ENCODE peak calls at places on chromosomes 6 and 20, in five cellular contexts. L is fibroblast of lung; B is H9; O is IMR-90; C is CD8-positive, alpha-beta T cell. X is an unnamed sample.

GRCh38 chr6:24985313-24985712 is 49.6 kb upstream of the RIPOR2 start:
- DNase-seq in B (peak), O (no peak), C (no peak), L (no peak), X (no peak)

GRCh38 chr6:52022675-52023074 is 64.7 kb downstream of the PKHD1 start:
- DNase-seq in C (no peak), B (no peak), O (no peak), L (no peak), X (no peak)

GRCh38 chr6:2178125-2178524 is 67.3 kb downstream of the GMDS start:
- DNase-seq in O (no peak), B (no peak), C (no peak), L (no peak), X (no peak)

GRCh38 chr6:35218021-35218420 is 4.3 kb downstream of the SCUBE3 start:
- DNase-seq in O (peak), L (peak), B (no peak), C (no peak), X (no peak)

GRCh38 chr6:168208436-168208835 is 111.1 kb downstream of the DACT2 start:
- DNase-seq in B (no peak), O (no peak), C (no peak), L (no peak), X (no peak)

GRCh38 chr20:53423587-53424146 is 170.0 kb downstream of the ZNF217 start:
- DNase-seq in B (no peak), C (no peak), L (no peak), O (no peak), X (no peak)

GRCh38 chr6:32152414-32153251 is 894 bp upstream of the PRRT1 start:
- DNase-seq in L (peak), C (no peak), B (no peak), O (peak), X (no peak)

GRCh38 chr6:116528800-116529199 is 16.7 kb downstream of the TRAPPC3L start:
- DNase-seq in L (peak), B (no peak), C (no peak), O (peak), X (no peak)

GRCh38 chr20:2005831-2006426 is 12.1 kb upstream of the PDYN start:
- DNase-seq in C (peak), O (peak), L (peak), B (peak), X (no peak)

GRCh38 chr20:21100590-21101452 is 5.3 kb downstream of the LINC00237 start:
- DNase-seq in C (no peak), L (no peak), B (peak), O (peak), X (no peak)

GRCh38 chr6:75532521-75532920 is 38.9 kb upstream of the FILIP1 start:
- DNase-seq in O (peak), B (no peak), C (no peak), L (peak), X (no peak)

DNA sequence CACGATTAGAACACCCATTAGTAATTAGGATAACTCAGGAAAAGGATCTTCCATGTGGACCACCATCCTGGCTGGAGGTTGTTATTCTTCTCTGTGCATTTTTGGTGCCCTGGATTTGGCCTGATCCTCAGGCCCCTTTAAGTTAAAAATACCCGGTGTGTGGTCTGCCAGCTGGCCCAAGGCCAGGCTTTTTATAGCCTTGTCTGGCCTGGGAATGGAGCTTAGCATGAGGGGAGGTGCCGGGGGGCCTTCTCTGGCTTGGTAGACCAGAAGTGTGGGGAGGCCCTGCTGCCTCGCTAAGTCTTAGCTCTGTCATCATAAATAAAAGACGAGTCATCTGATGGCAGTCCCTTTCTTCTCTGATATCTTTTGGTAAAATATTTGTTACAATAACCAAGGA is 71.4 kb downstream of the ARID1B start:
- DNase-seq in C (no peak), B (no peak), O (no peak), L (peak), X (peak)
- H3K27ac ChIP-seq in C (no peak), B (no peak), O (no peak), L (no peak), X (peak)

DNA sequence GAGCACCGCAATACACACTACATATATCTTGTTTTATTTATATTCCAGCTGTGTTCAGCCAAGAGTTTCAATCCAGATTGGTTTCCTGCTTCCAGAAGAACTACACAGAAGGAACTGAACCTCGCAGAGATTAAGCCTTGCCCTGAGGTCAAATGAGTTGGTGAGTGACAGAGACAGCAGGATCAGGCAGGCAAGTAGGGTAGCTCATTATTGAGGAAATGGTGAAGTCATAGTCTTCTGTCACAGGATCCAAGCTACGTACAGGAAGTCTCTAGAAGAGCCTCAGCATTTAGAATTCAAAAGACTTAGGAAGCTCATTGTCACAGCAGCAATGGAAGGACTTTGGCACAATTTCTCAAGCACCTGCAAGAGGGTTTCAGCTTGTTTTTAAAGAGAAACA is 109.8 kb upstream of the HEY2 start:
- DNase-seq in L (no peak), O (no peak), C (no peak), B (no peak), X (no peak)
- TF ChIP-seq CTCF in L (no peak), O (no peak), C (no peak), B (no peak), X (no peak)

GRCh38 chr6:159691133-159691962 is 1.7 kb downstream of the SOD2 start:
- DNase-seq in L (peak), C (no peak), O (peak), B (no peak), X (peak)
- H3K27ac ChIP-seq in L (peak), C (peak), O (peak), B (no peak), X (peak)

GRCh38 chr6:68229566-68229965 is 405.5 kb upstream of the ADGRB3 start:
- DNase-seq in O (no peak), L (peak), B (no peak), C (no peak), X (no peak)

GRCh38 chr6:68225729-68226128 is 409.4 kb upstream of the ADGRB3 start:
- DNase-seq in B (no peak), O (no peak), L (no peak), C (no peak), X (no peak)

DNA sequence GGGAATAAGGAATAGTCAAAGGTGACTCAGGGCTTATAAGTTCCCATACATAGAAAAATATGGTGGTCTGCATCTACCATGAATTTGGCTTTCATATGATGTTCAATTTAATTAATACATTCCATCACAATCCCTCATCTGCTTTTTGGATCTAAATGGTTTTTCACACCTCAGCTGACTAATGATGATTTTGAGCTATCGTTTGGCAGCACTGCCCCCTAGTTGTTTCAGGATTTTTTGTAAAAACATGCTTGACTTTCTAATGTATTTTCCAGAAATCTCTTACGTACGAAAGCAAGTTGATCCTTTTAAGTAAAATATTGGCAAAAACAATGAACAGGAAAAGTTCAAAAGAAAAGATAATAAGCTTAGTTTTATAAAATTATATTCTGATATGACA is 408.6 kb upstream of the ADGRB3 start:
- DNase-seq in C (no peak), L (no peak), B (no peak), O (no peak), X (no peak)
- TF ChIP-seq CTCF in C (no peak), L (peak), B (peak), O (no peak), X (no peak)

GRCh38 chr20:35881676-35882075 is 72.6 kb downstream of the SCAND1 start:
- DNase-seq in L (no peak), B (no peak), O (no peak), C (no peak), X (no peak)
- H3K27ac ChIP-seq in L (no peak), B (no peak), O (no peak), C (no peak), X (no peak)

GRCh38 chr6:46186583-46186982 is 15.8 kb upstream of the ENPP5 start:
- DNase-seq in C (no peak), O (no peak), L (peak), B (no peak), X (no peak)

GRCh38 chr6:46189726-46190125 is 18.9 kb upstream of the ENPP5 start:
- DNase-seq in C (no peak), O (no peak), L (no peak), B (no peak), X (no peak)

DNA sequence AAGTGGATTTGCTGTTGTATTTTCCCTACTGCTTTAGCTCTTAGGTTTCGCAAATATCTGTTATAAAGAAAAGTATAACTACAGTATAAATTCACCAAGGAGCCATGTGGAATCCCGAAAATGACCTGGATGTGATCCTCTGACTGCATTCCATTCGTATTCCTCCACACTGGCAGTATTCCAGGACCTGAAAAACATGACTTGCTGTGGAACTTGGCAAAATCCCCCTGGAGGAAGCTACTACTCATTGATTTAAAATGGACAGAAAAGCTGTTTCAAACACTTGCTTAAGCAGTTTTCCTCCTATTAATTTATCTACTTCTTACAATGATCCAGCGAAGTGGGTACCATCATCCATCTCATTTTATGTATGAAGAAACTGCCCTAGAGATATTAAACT is 13.3 kb upstream of the ENPP5 start:
- DNase-seq in O (peak), B (no peak), L (peak), C (no peak), X (no peak)
- TF ChIP-seq CTCF in O (no peak), B (no peak), L (no peak), C (no peak), X (no peak)

GRCh38 chr20:49908258-49908565 is 7.1 kb downstream of the SPATA2 start:
- DNase-seq in B (no peak), C (no peak), O (no peak), L (no peak), X (no peak)

GRCh38 chr20:49913399-49914047 is 1.8 kb downstream of the SPATA2 start:
- DNase-seq in L (peak), O (peak), C (no peak), B (no peak), X (no peak)

GRCh38 chr20:49909499-49910339 is 5.6 kb downstream of the SPATA2 start:
- DNase-seq in B (no peak), O (no peak), L (no peak), C (no peak), X (no peak)

GRCh38 chr20:49907405-49908257 is 7.7 kb downstream of the SPATA2 start:
- DNase-seq in O (no peak), C (no peak), B (no peak), L (no peak), X (no peak)

GRCh38 chr20:49910340-49910706 is 5.0 kb downstream of the SPATA2 start:
- DNase-seq in B (no peak), C (no peak), L (no peak), O (no peak), X (no peak)
- H3K27ac ChIP-seq in B (no peak), C (no peak), L (no peak), O (no peak), X (no peak)

GRCh38 chr6:13229205-13230085 is 98.9 kb downstream of the TBC1D7 start:
- DNase-seq in C (peak), O (no peak), L (no peak), B (peak), X (no peak)
- TF ChIP-seq CTCF in C (no peak), O (no peak), L (no peak), B (peak), X (no peak)

DNA sequence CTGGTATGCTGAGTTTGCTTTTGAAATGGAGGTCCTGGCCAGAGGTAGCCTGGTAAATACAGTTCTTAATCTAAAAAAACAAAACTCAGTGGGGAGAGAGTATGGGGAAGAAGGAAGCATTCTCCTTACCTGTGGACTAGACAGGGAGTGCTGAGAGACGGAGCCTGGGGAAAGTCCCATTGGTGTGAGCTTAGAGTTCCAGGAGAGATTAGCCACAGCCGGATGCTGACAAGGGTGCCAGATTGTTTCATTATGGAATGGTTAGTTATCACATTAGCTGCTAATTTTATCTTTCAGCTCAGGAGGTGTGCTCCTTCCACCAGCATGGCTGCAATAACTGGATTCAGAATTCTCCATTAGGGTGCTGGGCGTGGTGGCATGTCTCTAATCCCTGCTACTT is 75.9 kb downstream of the RREB1 start:
- DNase-seq in B (no peak), L (no peak), O (no peak), C (no peak), X (no peak)
- H3K27ac ChIP-seq in B (no peak), L (no peak), O (no peak), C (no peak), X (no peak)

DNA sequence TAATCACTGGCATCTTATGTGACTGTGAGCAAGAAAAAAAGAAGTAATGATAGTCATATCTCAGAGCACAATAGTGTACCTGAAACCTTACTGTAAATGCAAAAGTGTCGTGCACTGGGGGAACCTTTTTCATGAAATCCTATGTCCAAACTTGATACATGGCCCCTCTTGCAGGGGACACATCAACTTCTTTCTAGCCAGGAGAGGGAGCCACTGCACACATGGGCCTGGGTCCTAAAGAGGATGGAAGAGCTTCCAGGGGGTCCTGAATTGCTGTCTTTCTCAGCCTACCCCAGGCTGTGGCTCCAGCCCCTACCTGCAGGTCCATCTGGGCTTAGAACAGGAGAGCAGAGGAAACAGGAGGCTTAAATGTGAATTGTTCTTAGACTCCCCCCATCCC is 165.7 kb downstream of the SOD2 start:
- DNase-seq in C (no peak), B (no peak), L (no peak), O (no peak), X (no peak)
- TF ChIP-seq CTCF in C (no peak), B (peak), L (no peak), O (no peak), X (no peak)

X was measured in uterus.